ENCODE peak calls at places on chromosome 9, in five cellular contexts. N is Peyer's patch, E is A549, R is HepG2, Y is adrenal gland. V is an unnamed sample.

GRCh38 chr9:114493521-114494184 is 11.6 kb downstream of the WHRN start:
- DNase-seq in N (no peak), E (no peak), R (no peak), Y (no peak), V (no peak)

GRCh38 chr9:94068257-94068656 is 16.0 kb upstream of the PTPDC1 start:
- DNase-seq in N (no peak), E (no peak), R (no peak), Y (no peak), V (no peak)

GRCh38 chr9:89497181-89497963 is 541 bp downstream of the SEMA4D start:
- DNase-seq in N (peak; percentile 64), E (no peak), R (no peak), Y (no peak), V (peak; percentile 44)

GRCh38 chr9:31486630-31487029 is 897.8 kb upstream of the ACO1 start:
- DNase-seq in N (no peak), E (no peak), R (no peak), Y (no peak), V (no peak)

GRCh38 chr9:6686396-6686795 is 40.9 kb upstream of the GLDC start:
- DNase-seq in N (no peak), E (peak; percentile 53), R (peak; percentile 44), Y (no peak), V (no peak)

GRCh38 chr9:121772600-121773285 is 121.3 kb downstream of the DAB2IP start:
- DNase-seq in N (peak; percentile 45), E (no peak), R (no peak), Y (peak; percentile 96), V (no peak)

GRCh38 chr9:82761911-82762310 is 301.0 kb downstream of the RASEF start:
- DNase-seq in N (no peak), E (no peak), R (no peak), Y (no peak), V (no peak)

GRCh38 chr9:113996531-113997001 is 81.5 kb downstream of the AMBP start:
- DNase-seq in N (peak; percentile 15), E (no peak), R (no peak), Y (peak; percentile 44), V (no peak)

GRCh38 chr9:97985058-97985861 is 2.1 kb downstream of the ANP32B start:
- DNase-seq in N (no peak), E (peak; percentile 48), R (no peak), Y (peak; percentile 58), V (no peak)

GRCh38 chr9:122090981-122091380 is 2.1 kb downstream of the TTLL11 start:
- DNase-seq in N (no peak), E (no peak), R (no peak), Y (no peak), V (no peak)

GRCh38 chr9:136902259-136902821 is 16.0 kb downstream of the TRAF2 start:
- DNase-seq in N (peak; percentile 91), E (peak; percentile 94), R (no peak), Y (peak; percentile 89), V (peak; percentile 80)
- TF ChIP-seq POLR2A in N (peak; percentile 88), E (peak; percentile 9), R (no peak), Y (no peak), V (no peak)

GRCh38 chr9:8961186-8961666 is 1161.6 kb upstream of the DMAC1 start:
- DNase-seq in N (no peak), E (no peak), R (peak; percentile 97), Y (peak; percentile 91), V (no peak)
- TF ChIP-seq POLR2A in N (no peak), E (no peak), R (no peak), Y (no peak), V (no peak)

GRCh38 chr9:127963359-127964064 is 17.3 kb downstream of the EEIG1 start:
- DNase-seq in N (no peak), E (no peak), R (no peak), Y (peak; percentile 86), V (no peak)
- TF ChIP-seq POLR2A in N (no peak), E (no peak), R (no peak), Y (no peak), V (no peak)

GRCh38 chr9:133404440-133405002 is 13.3 kb downstream of the REXO4 start:
- DNase-seq in N (peak; percentile 37), E (no peak), R (no peak), Y (no peak), V (no peak)
- TF ChIP-seq POLR2A in N (no peak), E (no peak), R (peak; percentile 46), Y (no peak), V (no peak)

DNA sequence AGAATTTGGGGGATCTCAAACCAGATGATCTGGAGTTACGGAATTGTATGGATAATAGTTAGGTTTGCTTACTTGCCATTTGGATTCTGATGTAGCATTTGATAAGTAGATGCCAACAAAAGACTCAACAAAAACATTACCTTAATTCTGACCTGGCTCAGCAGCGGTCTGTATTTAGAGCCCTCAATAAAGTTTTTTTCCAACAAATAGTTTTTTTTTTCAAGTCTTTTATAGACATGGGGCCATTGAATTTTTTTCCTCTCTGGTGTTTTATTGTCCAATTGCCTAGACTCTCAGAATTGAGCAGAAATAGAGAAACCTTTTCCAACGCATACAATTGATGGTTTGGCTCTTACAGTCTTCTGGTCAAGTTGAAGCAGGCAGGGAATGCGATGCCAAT is 192.8 kb upstream of the GAS1 start:
- DNase-seq in N (no peak), E (no peak), R (no peak), Y (no peak), V (no peak)
- TF ChIP-seq POLR2A in N (no peak), E (no peak), R (no peak), Y (no peak), V (no peak)

GRCh38 chr9:126107736-126108135 is 218.9 kb upstream of the MVB12B start:
- DNase-seq in N (no peak), E (no peak), R (no peak), Y (no peak), V (no peak)

GRCh38 chr9:126106404-126106803 is 220.2 kb upstream of the MVB12B start:
- DNase-seq in N (no peak), E (no peak), R (no peak), Y (no peak), V (no peak)

GRCh38 chr9:126109575-126109974 is 217.1 kb upstream of the MVB12B start:
- DNase-seq in N (no peak), E (no peak), R (no peak), Y (no peak), V (no peak)

GRCh38 chr9:126111556-126111955 is 215.1 kb upstream of the MVB12B start:
- DNase-seq in N (no peak), E (no peak), R (no peak), Y (no peak), V (no peak)

DNA sequence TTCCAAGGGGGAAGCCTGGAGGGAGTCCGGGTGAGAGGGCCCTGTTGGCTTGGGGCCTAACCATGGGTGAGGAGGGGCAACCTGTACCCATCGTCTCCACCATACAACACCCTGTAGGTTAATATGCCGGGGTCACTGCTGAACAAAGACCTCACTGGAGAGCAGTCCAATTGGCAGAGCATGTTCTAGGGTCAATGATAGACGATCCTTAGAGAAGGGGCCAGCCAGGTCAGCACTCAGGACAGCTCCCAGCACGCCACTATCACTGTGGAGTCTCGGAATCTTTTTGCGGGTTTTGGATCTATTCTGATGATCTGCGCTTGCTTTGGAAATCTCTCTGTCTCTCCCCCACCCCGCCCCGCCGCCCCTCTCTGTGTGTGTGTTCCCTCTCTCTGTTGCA is 218.4 kb upstream of the MVB12B start:
- DNase-seq in N (no peak), E (no peak), R (no peak), Y (no peak), V (no peak)
- TF ChIP-seq POLR2A in N (no peak), E (no peak), R (no peak), Y (no peak), V (no peak)